ENCODE peak calls at places on chromosomes 2 and 18, in nine cellular contexts. N, C, R, X, E, L, D, Z and M are unnamed samples.

GRCh38 chr2:128475427-128476211 is 157.0 kb upstream of the HS6ST1 start:
- DNase-seq in X (no peak), E (no peak), Z (no peak), N (no peak), R (no peak), C (no peak), D (no peak), L (no peak), M (no peak)

GRCh38 chr2:200756618-200757321 is 54.9 kb upstream of the BZW1 start:
- DNase-seq in E (no peak), R (no peak), D (peak), Z (no peak), X (no peak), C (no peak), N (no peak), L (peak), M (no peak)

GRCh38 chr2:2705871-2706270 is 374.8 kb upstream of the MYT1L start:
- DNase-seq in X (no peak), C (no peak), L (no peak), D (no peak), N (no peak), Z (no peak), R (no peak), E (no peak), M (no peak)

GRCh38 chr2:21041943-21042707 is 1.7 kb downstream of the APOB start:
- DNase-seq in N (no peak), R (no peak), D (no peak), Z (no peak), L (no peak), C (no peak), E (no peak), X (no peak), M (no peak)

GRCh38 chr2:212052412-212053159 is 486.0 kb downstream of the ERBB4 start:
- DNase-seq in D (peak), L (peak), Z (no peak), C (no peak), N (no peak), E (no peak), R (no peak), X (no peak), M (no peak)

GRCh38 chr2:119826370-119826961 is 66.7 kb downstream of the PTPN4 start:
- DNase-seq in D (peak), L (peak), R (no peak), C (peak), Z (peak), E (no peak), N (no peak), X (no peak), M (peak)

GRCh38 chr18:7586379-7586778 is 19.3 kb downstream of the PTPRM start:
- DNase-seq in D (no peak), Z (no peak), R (no peak), L (no peak), N (no peak), C (no peak), X (no peak), E (no peak), M (no peak)

GRCh38 chr2:128531856-128532255 is 213.2 kb upstream of the HS6ST1 start:
- DNase-seq in E (no peak), C (no peak), X (no peak), N (no peak), R (no peak), Z (no peak), L (no peak), D (no peak), M (no peak)

GRCh38 chr18:28581503-28582169 is 404.7 kb upstream of the CDH2 start:
- DNase-seq in X (no peak), N (no peak), L (peak), E (no peak), R (no peak), D (no peak), Z (no peak), C (no peak), M (no peak)

GRCh38 chr2:190896477-190896876 is 15.9 kb downstream of the GLS start:
- DNase-seq in D (no peak), Z (no peak), E (no peak), C (no peak), R (no peak), L (peak), N (no peak), X (no peak), M (no peak)

GRCh38 chr2:159251296-159252173 is 35.0 kb downstream of the WDSUB1 start:
- DNase-seq in C (no peak), N (no peak), X (no peak), L (no peak), Z (no peak), R (no peak), E (no peak), D (no peak), M (no peak)

GRCh38 chr18:43578636-43579203 is 301.4 kb upstream of the SYT4 start:
- DNase-seq in X (no peak), C (no peak), Z (no peak), D (no peak), N (no peak), L (no peak), R (no peak), E (no peak), M (no peak)

GRCh38 chr2:168184896-168185513 is 62.4 kb downstream of the STK39 start:
- DNase-seq in N (no peak), L (no peak), E (no peak), R (no peak), X (no peak), C (no peak), Z (no peak), D (no peak), M (no peak)

GRCh38 chr18:8538935-8539334 is 70.3 kb upstream of the RAB12 start:
- DNase-seq in L (no peak), Z (no peak), E (no peak), C (no peak), N (no peak), D (no peak), R (no peak), X (no peak), M (no peak)

GRCh38 chr18:58044370-58045264 is 591 bp downstream of the NEDD4L start:
- DNase-seq in E (no peak), X (peak), D (peak), R (peak), N (peak), C (peak), Z (peak), L (peak), M (peak)

GRCh38 chr2:225895126-225895525 is 495.6 kb downstream of the NYAP2 start:
- DNase-seq in E (no peak), L (peak), D (no peak), R (no peak), N (no peak), Z (no peak), C (no peak), X (no peak), M (no peak)

GRCh38 chr2:26246818-26247217 is 2.1 kb downstream of the HADHB start:
- DNase-seq in N (no peak), E (no peak), Z (no peak), R (no peak), L (peak), D (no peak), C (no peak), X (no peak), M (no peak)

GRCh38 chr18:55861266-55861665 is 273.3 kb upstream of the TCF4 start:
- DNase-seq in R (peak), Z (no peak), N (no peak), L (peak), X (no peak), D (no peak), E (no peak), C (no peak), M (no peak)

GRCh38 chr2:221517362-221518121 is 54.6 kb downstream of the EPHA4 start:
- DNase-seq in R (no peak), E (no peak), N (peak), Z (peak), C (no peak), X (peak), D (peak), L (peak), M (peak)